ENCODE peak calls at places on chromosomes 16 and 17, in nine cellular contexts. J is PC-3, E is GM23248, V is neural progenitor cell, S is GM23338, H is OCI-LY7, U is HCT116, P is MM.1S, Z is SK-N-SH. Y is an unnamed sample.
A peak's percentile ranks its signal among the peaks of the same experiment; 100 is the strongest.

GRCh38 chr17:14297161-14297851 is 3.6 kb upstream of the HS3ST3B1 start:
- DNase-seq in J (peak; percentile 34), U (no peak), E (peak; percentile 90), V (peak; percentile 86), H (no peak), Z (peak; percentile 50), S (peak; percentile 83), P (no peak), Y (peak; percentile 80)

GRCh38 chr16:52103791-52104190 is 443.2 kb downstream of the TOX3 start:
- DNase-seq in S (no peak), J (no peak), V (no peak), Z (no peak), E (no peak), P (no peak), H (no peak), U (no peak), Y (no peak)

GRCh38 chr17:74282587-74283370 is 8.7 kb downstream of the DNAI2 start:
- DNase-seq in H (no peak), U (no peak), E (no peak), J (peak; percentile 77), S (no peak), P (no peak), V (no peak), Z (no peak), Y (peak; percentile 56)

GRCh38 chr17:14790518-14790917 is 474.6 kb downstream of the PMP22 start:
- DNase-seq in S (no peak), P (no peak), E (peak; percentile 29), U (no peak), J (no peak), Z (no peak), V (peak; percentile 6), H (peak; percentile 86), Y (no peak)

GRCh38 chr16:1984347-1985225 is 593 bp downstream of the GFER start:
- DNase-seq in S (peak; percentile 70), H (peak; percentile 19), V (peak; percentile 59), E (peak; percentile 68), J (no peak), P (no peak), U (no peak), Z (no peak), Y (peak; percentile 74)

GRCh38 chr17:79925242-79925957 is 86.2 kb upstream of the CBX4 start:
- DNase-seq in H (no peak), U (no peak), S (peak; percentile 45), Z (no peak), E (peak; percentile 49), P (no peak), J (peak; percentile 88), V (peak; percentile 47), Y (no peak)

GRCh38 chr16:89261691-89262563 is 44.4 kb downstream of the ZNF778 start:
- DNase-seq in J (no peak), Z (no peak), S (no peak), U (no peak), H (no peak), E (no peak), P (no peak), V (no peak), Y (no peak)

GRCh38 chr17:76826290-76827138 is 41.7 kb upstream of the MGAT5B start:
- DNase-seq in H (no peak), U (no peak), V (no peak), S (no peak), P (no peak), J (no peak), Z (peak; percentile 53), E (no peak), Y (no peak)

GRCh38 chr17:70968302-70968701 is 799.0 kb downstream of the KCNJ2 start:
- DNase-seq in J (peak; percentile 33), H (no peak), U (no peak), S (no peak), P (no peak), V (no peak), E (no peak), Z (no peak), Y (no peak)

GRCh38 chr16:79751785-79752184 is 151.2 kb upstream of the MAF start:
- DNase-seq in E (peak; percentile 10), H (no peak), Z (no peak), S (no peak), P (no peak), V (no peak), U (no peak), J (no peak), Y (no peak)

GRCh38 chr16:12163970-12164369 is 187.4 kb downstream of the SNX29 start:
- DNase-seq in P (no peak), S (no peak), E (no peak), V (no peak), J (no peak), U (no peak), Z (no peak), H (no peak), Y (no peak)

GRCh38 chr16:85445779-85446222 is 167.3 kb upstream of the GSE1 start:
- DNase-seq in H (no peak), J (no peak), S (no peak), V (no peak), U (no peak), E (no peak), Z (peak; percentile 79), P (no peak), Y (no peak)
- H3K4me3 ChIP-seq in H (no peak overlapping the region), J (no peak overlapping the region), S (no peak overlapping the region), V (no peak overlapping the region), U (no peak overlapping the region), E (no peak overlapping the region), Z (no peak overlapping the region), P (no peak overlapping the region), Y (no peak overlapping the region)

GRCh38 chr16:57634171-57634570 is 5.7 kb downstream of the ADGRG1 start:
- DNase-seq in J (peak; percentile 76), E (peak; percentile 72), U (no peak), H (no peak), S (no peak), V (no peak), Z (no peak), P (no peak), Y (no peak)

GRCh38 chr16:57637020-57637419 is 8.6 kb downstream of the ADGRG1 start:
- DNase-seq in S (no peak), Z (no peak), J (no peak), P (no peak), U (no peak), E (peak; percentile 47), H (no peak), V (no peak), Y (no peak)

GRCh38 chr16:57636184-57636583 is 7.8 kb downstream of the ADGRG1 start:
- DNase-seq in Z (no peak), P (no peak), H (no peak), J (no peak), S (no peak), U (no peak), V (no peak), E (no peak), Y (no peak)

GRCh38 chr16:57637424-57637823 is 9.0 kb downstream of the ADGRG1 start:
- DNase-seq in V (peak; percentile 68), P (no peak), Z (no peak), U (no peak), H (no peak), J (no peak), S (no peak), E (no peak), Y (no peak)

DNA sequence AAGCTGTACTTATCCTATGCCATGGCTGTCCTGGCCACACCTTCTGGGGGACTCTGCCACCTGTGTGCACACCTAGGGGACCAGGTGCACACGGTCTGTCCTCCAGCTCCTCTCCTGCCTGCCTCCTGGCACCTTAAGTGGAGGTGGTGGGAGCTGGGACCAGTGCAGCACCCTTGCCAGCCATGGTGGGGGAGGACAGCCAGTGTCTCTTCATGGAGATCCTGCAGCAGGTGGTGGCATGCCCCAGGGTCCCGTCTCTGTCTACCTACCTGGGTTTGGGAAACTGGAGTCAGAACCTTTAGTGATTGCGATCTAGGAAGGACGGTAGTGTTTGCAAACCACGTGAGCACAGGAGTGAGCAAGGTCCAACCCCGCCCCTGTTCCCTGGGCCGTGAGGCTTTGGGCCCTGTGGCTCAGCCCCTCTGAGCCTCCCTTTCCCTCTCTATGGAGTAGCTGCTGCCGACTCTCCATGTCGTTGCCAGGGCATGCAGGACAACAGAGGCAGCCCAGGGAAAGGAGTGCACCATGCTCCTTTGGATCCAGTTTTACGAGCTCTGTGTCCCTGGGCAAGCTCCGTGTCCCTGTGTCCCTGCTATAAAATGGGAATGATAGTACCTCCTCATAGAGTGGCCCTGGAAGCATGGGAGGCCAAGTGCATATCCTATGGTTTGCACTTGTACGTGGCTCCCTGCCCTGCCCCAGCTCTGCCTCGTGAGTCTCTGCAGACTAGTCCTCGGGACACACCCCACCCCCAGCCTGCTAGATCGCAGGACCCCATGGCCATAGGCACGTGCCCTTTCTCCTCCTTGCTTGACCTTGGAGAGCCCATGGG is 7.1 kb downstream of the ADGRG1 start:
- DNase-seq in J (no peak), Z (no peak), V (no peak), H (no peak), U (no peak), P (no peak), S (no peak), E (no peak), Y (peak; percentile 85)
- TF ChIP-seq EZH2phosphoT487 in J (no peak), Z (no peak), V (no peak), H (no peak), U (no peak), P (no peak), S (no peak), E (no peak), Y (no peak)

GRCh38 chr17:44942456-44942855 is 5.1 kb downstream of the KIF18B start:
- DNase-seq in J (no peak), P (no peak), H (no peak), S (no peak), E (no peak), V (no peak), U (no peak), Z (peak; percentile 10), Y (no peak)
- H3K4me3 ChIP-seq in J (no peak overlapping the region), P (no peak overlapping the region), H (no peak overlapping the region), S (no peak overlapping the region), E (no peak overlapping the region), V (no peak overlapping the region), U (no peak overlapping the region), Z (no peak overlapping the region), Y (no peak overlapping the region)

GRCh38 chr17:33935822-33936221 is 319.3 kb upstream of the CCL2 start:
- DNase-seq in U (no peak), J (no peak), P (no peak), E (no peak), S (no peak), V (no peak), H (no peak), Z (no peak), Y (no peak)
- TF ChIP-seq EZH2phosphoT487 in U (no peak), J (no peak), P (no peak), E (no peak), S (no peak), V (no peak), H (no peak), Z (no peak), Y (no peak)

DNA sequence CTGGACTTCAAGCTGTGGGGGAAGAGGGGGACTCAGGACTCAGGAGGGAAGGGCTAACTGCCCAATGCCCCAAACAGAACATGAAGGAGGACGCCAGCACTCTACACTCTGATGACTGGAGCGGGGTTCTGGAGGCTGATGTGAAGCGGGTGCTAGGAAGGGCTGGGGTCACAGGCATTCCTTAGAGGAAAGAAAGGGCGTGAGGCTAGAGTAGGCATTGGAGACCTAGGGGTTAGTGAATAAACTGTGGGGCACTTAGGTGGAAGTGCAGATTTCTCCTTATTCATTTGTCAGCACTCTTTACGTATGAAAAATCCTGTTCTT is 760 bp upstream of the LMF1 start:
- DNase-seq in P (no peak), U (no peak), S (no peak), Z (no peak), H (no peak), E (no peak), V (no peak), J (no peak), Y (no peak)
- H3K4me3 ChIP-seq in P (no peak overlapping the region), U (peak overlapping the region; percentile 25), S (peak overlapping the region; percentile 84), Z (no peak overlapping the region), H (no peak overlapping the region), E (no peak overlapping the region), V (no peak overlapping the region), J (no peak overlapping the region), Y (no peak overlapping the region)